ENCODE peak calls at places on chromosome 7, in seven cellular contexts. A is fibroblast of pulmonary artery, Y is PC-9, W is adrenal gland, F is kidney epithelial cell, J is AG04449, K is colonic mucosa. I is an unnamed sample.

GRCh38 chr7:139078911-139079310 is 30.6 kb downstream of the ZC3HAV1 start:
- DNase-seq in K (no peak), J (no peak), A (no peak), W (no peak), Y (no peak), F (no peak), I (no peak)

GRCh38 chr7:78828317-78828716 is 625.1 kb downstream of the MAGI2 start:
- DNase-seq in K (no peak), J (no peak), W (no peak), A (no peak), F (no peak), Y (no peak), I (no peak)

GRCh38 chr7:101165958-101166602 is 711 bp upstream of the VGF start:
- DNase-seq in F (no peak), A (no peak), J (no peak), W (no peak), Y (no peak), K (no peak), I (no peak)

GRCh38 chr7:106504620-106505019 is 156.3 kb downstream of the CCDC71L start:
- DNase-seq in F (no peak), J (no peak), K (no peak), Y (no peak), W (no peak), A (no peak), I (no peak)

GRCh38 chr7:44976746-44977196 is 2.0 kb downstream of the MYO1G start:
- DNase-seq in J (no peak), Y (no peak), K (no peak), W (no peak), F (no peak), A (no peak), I (no peak)

GRCh38 chr7:23712368-23713284 is 2.6 kb downstream of the STK31 start:
- DNase-seq in F (no peak), W (no peak), J (peak; percentile 29), A (peak; percentile 82), K (no peak), Y (peak; percentile 71), I (peak; percentile 16)

GRCh38 chr7:918441-919113 is 35.9 kb downstream of the ADAP1 start:
- DNase-seq in K (no peak), W (peak; percentile 8), A (no peak), J (no peak), Y (no peak), F (no peak), I (no peak)

GRCh38 chr7:132245539-132245938 is 330.7 kb downstream of the PLXNA4 start:
- DNase-seq in W (no peak), F (no peak), Y (no peak), K (no peak), A (no peak), J (no peak), I (no peak)

GRCh38 chr7:139727151-139727705 is 50.6 kb downstream of the HIPK2 start:
- DNase-seq in F (no peak), A (peak; percentile 61), J (no peak), Y (no peak), K (no peak), W (no peak), I (no peak)

GRCh38 chr7:19713676-19714075 is 4.8 kb upstream of the POLR1F start:
- DNase-seq in W (no peak), J (peak; percentile 2), Y (peak; percentile 57), K (no peak), F (peak; percentile 28), A (peak; percentile 69), I (peak; percentile 20)

GRCh38 chr7:30465342-30466170 is 13.0 kb downstream of the NOD1 start:
- DNase-seq in J (no peak), W (no peak), Y (peak; percentile 50), F (no peak), A (peak; percentile 36), K (no peak), I (no peak)

GRCh38 chr7:30159698-30160143 is 24.9 kb downstream of the MTURN start:
- DNase-seq in W (peak; percentile 38), A (peak; percentile 19), K (peak; percentile 68), Y (no peak), F (no peak), J (no peak), I (no peak)

GRCh38 chr7:71618281-71618680 is 486.3 kb downstream of the GALNT17 start:
- DNase-seq in Y (no peak), A (no peak), W (no peak), J (no peak), K (no peak), F (no peak), I (no peak)

GRCh38 chr7:17560516-17560915 is 262.1 kb downstream of the AHR start:
- DNase-seq in A (no peak), J (no peak), Y (no peak), W (no peak), K (no peak), F (no peak), I (no peak)

GRCh38 chr7:6530626-6531491 is 20.4 kb downstream of the GRID2IP start:
- DNase-seq in F (no peak), J (no peak), A (no peak), K (peak; percentile 43), Y (no peak), W (no peak), I (no peak)
- H3K4me3 ChIP-seq in F (peak overlapping the region; percentile 40), J (peak overlapping the region; percentile 18), A (no peak overlapping the region), K (peak overlapping the region; percentile 28), Y (no peak overlapping the region), W (no peak overlapping the region), I (peak overlapping the region; percentile 35)

GRCh38 chr7:98758157-98758556 is 111.7 kb downstream of the TMEM130 start:
- DNase-seq in W (no peak), A (no peak), F (no peak), J (no peak), Y (no peak), K (no peak), I (no peak)

GRCh38 chr7:98753176-98753575 is 116.6 kb downstream of the TMEM130 start:
- DNase-seq in K (no peak), J (no peak), A (no peak), W (no peak), F (no peak), Y (no peak), I (no peak)

GRCh38 chr7:98760201-98760651 is 109.6 kb downstream of the TMEM130 start:
- DNase-seq in Y (no peak), W (no peak), K (no peak), A (no peak), F (no peak), J (peak; percentile 21), I (no peak)

GRCh38 chr7:98754041-98754479 is 115.8 kb downstream of the TMEM130 start:
- DNase-seq in J (no peak), F (no peak), A (no peak), K (no peak), Y (peak; percentile 48), W (no peak), I (no peak)

GRCh38 chr7:98755138-98755898 is 114.5 kb downstream of the TMEM130 start:
- DNase-seq in F (no peak), A (no peak), J (no peak), Y (peak; percentile 23), K (no peak), W (peak; percentile 32), I (no peak)
- TF ChIP-seq CTCF in F (no peak), A (no peak), J (no peak), Y (no peak), K (no peak), W (peak; percentile 40), I (no peak)

GRCh38 chr7:73446716-73447115 is 13.1 kb downstream of the FZD9 start:
- DNase-seq in W (no peak), K (no peak), F (no peak), J (no peak), Y (no peak), A (peak; percentile 50), I (no peak)
- H3K4me3 ChIP-seq in W (no peak overlapping the region), K (no peak overlapping the region), F (no peak overlapping the region), J (no peak overlapping the region), Y (no peak overlapping the region), A (no peak overlapping the region), I (no peak overlapping the region)

GRCh38 chr7:95686109-95686508 is 86.2 kb upstream of the DYNC1I1 start:
- DNase-seq in A (peak; percentile 89), K (peak; percentile 41), J (peak; percentile 9), Y (peak; percentile 36), F (peak; percentile 25), W (peak; percentile 70), I (no peak)
- TF ChIP-seq CTCF in A (peak; percentile 51), K (peak; percentile 35), J (peak; percentile 26), Y (peak; percentile 77), F (peak; percentile 54), W (peak; percentile 68), I (peak; percentile 70)

DNA sequence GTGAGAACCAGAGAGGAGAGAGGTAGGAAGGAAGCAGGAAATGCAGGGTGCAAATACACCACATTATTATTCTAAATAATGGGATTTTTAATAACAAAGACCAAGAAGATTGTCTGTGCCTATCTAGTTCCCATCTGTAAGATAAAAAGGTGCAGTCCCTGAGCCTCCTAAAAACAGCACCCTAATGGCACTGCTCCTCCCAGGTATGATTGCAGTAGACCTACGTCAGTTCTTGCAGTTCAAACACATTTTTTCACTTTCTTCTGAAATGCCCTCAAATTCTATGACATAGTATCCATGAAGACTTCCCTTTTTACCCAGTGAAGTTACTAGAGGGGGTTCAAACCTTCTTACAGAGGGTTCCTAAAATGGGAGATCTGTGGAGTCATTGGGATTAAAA is 70.6 kb downstream of the FIGNL1 start:
- DNase-seq in J (no peak), W (no peak), K (no peak), F (no peak), A (no peak), Y (no peak), I (no peak)
- H3K4me3 ChIP-seq in J (no peak overlapping the region), W (no peak overlapping the region), K (no peak overlapping the region), F (no peak overlapping the region), A (no peak overlapping the region), Y (no peak overlapping the region), I (no peak overlapping the region)